ENCODE peak calls at places on chromosomes 2 and 18, in eight cellular contexts. One of them, this sample, is unnamed.

GRCh38 chr2:61090386-61090921 is 24.8 kb downstream of the SANBR start:
- DNase-seq in upper lobe of right lung: no peak
- DNase-seq in CD4-positive, alpha-beta T cell: no peak
- DNase-seq in neural progenitor cell: no peak
- DNase-seq in H9: no peak
- DNase-seq in HFFc6: peak
- DNase-seq in progenitor cell of endocrine pancreas: no peak
- DNase-seq in foreskin fibroblast: peak
- DNase-seq in this sample: no peak

GRCh38 chr2:222969491-222969890 is 82.5 kb upstream of the KCNE4 start:
- DNase-seq in HFFc6: peak
- DNase-seq in upper lobe of right lung: no peak
- DNase-seq in H9: no peak
- DNase-seq in progenitor cell of endocrine pancreas: no peak
- DNase-seq in neural progenitor cell: no peak
- DNase-seq in foreskin fibroblast: peak
- DNase-seq in CD4-positive, alpha-beta T cell: no peak
- DNase-seq in this sample: no peak

GRCh38 chr2:189116984-189117383 is 62.6 kb downstream of the COL5A2 start:
- DNase-seq in H9: no peak
- DNase-seq in CD4-positive, alpha-beta T cell: no peak
- DNase-seq in upper lobe of right lung: no peak
- DNase-seq in progenitor cell of endocrine pancreas: no peak
- DNase-seq in foreskin fibroblast: peak
- DNase-seq in neural progenitor cell: no peak
- DNase-seq in HFFc6: no peak
- DNase-seq in this sample: no peak

GRCh38 chr2:16665746-16666452 is at the start of gene CYRIA:
- DNase-seq in upper lobe of right lung: peak
- DNase-seq in CD4-positive, alpha-beta T cell: peak
- DNase-seq in HFFc6: no peak
- DNase-seq in foreskin fibroblast: peak
- DNase-seq in neural progenitor cell: peak
- DNase-seq in progenitor cell of endocrine pancreas: peak
- DNase-seq in H9: peak
- DNase-seq in this sample: no peak

GRCh38 chr18:26703170-26703933 is 155.0 kb upstream of the KCTD1 start:
- DNase-seq in HFFc6: no peak
- DNase-seq in foreskin fibroblast: no peak
- DNase-seq in H9: peak
- DNase-seq in progenitor cell of endocrine pancreas: no peak
- DNase-seq in upper lobe of right lung: no peak
- DNase-seq in CD4-positive, alpha-beta T cell: no peak
- DNase-seq in neural progenitor cell: no peak
- DNase-seq in this sample: no peak

GRCh38 chr2:176934131-176934530 is 278.5 kb upstream of the HNRNPA3 start:
- DNase-seq in H9: no peak
- DNase-seq in progenitor cell of endocrine pancreas: no peak
- DNase-seq in foreskin fibroblast: no peak
- DNase-seq in neural progenitor cell: no peak
- DNase-seq in CD4-positive, alpha-beta T cell: no peak
- DNase-seq in HFFc6: no peak
- DNase-seq in upper lobe of right lung: no peak
- DNase-seq in this sample: no peak

GRCh38 chr2:119158563-119159347 is at the start of gene C1QL2:
- DNase-seq in neural progenitor cell: peak
- DNase-seq in foreskin fibroblast: peak
- DNase-seq in progenitor cell of endocrine pancreas: peak
- DNase-seq in CD4-positive, alpha-beta T cell: no peak
- DNase-seq in HFFc6: no peak
- DNase-seq in H9: peak
- DNase-seq in upper lobe of right lung: no peak
- DNase-seq in this sample: no peak

GRCh38 chr2:184067502-184067901 is 530.8 kb upstream of the ZNF804A start:
- DNase-seq in upper lobe of right lung: no peak
- DNase-seq in HFFc6: no peak
- DNase-seq in CD4-positive, alpha-beta T cell: no peak
- DNase-seq in neural progenitor cell: peak
- DNase-seq in foreskin fibroblast: no peak
- DNase-seq in progenitor cell of endocrine pancreas: no peak
- DNase-seq in H9: no peak
- DNase-seq in this sample: no peak

GRCh38 chr18:7447629-7448028 is 119.5 kb upstream of the PTPRM start:
- DNase-seq in HFFc6: peak
- DNase-seq in neural progenitor cell: no peak
- DNase-seq in foreskin fibroblast: no peak
- DNase-seq in CD4-positive, alpha-beta T cell: no peak
- DNase-seq in H9: no peak
- DNase-seq in progenitor cell of endocrine pancreas: no peak
- DNase-seq in upper lobe of right lung: no peak
- DNase-seq in this sample: no peak

GRCh38 chr18:7457276-7457675 is 109.8 kb upstream of the PTPRM start:
- DNase-seq in foreskin fibroblast: no peak
- DNase-seq in HFFc6: no peak
- DNase-seq in H9: no peak
- DNase-seq in neural progenitor cell: no peak
- DNase-seq in upper lobe of right lung: no peak
- DNase-seq in progenitor cell of endocrine pancreas: no peak
- DNase-seq in CD4-positive, alpha-beta T cell: no peak
- DNase-seq in this sample: no peak

GRCh38 chr18:7454429-7454828 is 112.7 kb upstream of the PTPRM start:
- DNase-seq in H9: no peak
- DNase-seq in progenitor cell of endocrine pancreas: no peak
- DNase-seq in CD4-positive, alpha-beta T cell: no peak
- DNase-seq in HFFc6: no peak
- DNase-seq in neural progenitor cell: no peak
- DNase-seq in foreskin fibroblast: no peak
- DNase-seq in upper lobe of right lung: no peak
- DNase-seq in this sample: no peak

DNA sequence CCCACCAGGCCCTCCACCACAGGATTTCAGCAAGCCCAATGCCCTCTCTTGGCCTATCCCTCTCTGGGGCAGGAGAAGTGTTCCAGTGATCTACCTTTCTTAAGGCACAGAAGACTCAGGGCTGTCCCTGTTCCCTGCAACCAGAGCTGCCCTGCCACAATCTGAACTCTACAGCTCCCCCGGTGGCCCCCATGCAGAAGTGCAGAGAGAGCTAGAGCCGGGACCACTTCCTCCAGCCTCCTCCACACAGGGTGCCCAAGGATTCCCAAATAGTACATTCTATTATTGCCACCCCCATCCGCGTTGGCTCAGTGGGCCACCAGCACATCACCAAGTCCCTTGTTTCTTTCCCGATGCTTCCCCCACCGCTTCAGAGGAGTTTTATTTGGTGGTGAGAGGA is 114.8 kb upstream of the PTPRM start:
- DNase-seq in progenitor cell of endocrine pancreas: no peak
- DNase-seq in CD4-positive, alpha-beta T cell: no peak
- DNase-seq in upper lobe of right lung: no peak
- DNase-seq in neural progenitor cell: peak
- DNase-seq in foreskin fibroblast: peak
- DNase-seq in HFFc6: peak
- DNase-seq in H9: peak
- DNase-seq in this sample: peak
- TF ChIP-seq CTCF in progenitor cell of endocrine pancreas: peak
- TF ChIP-seq CTCF in CD4-positive, alpha-beta T cell: no peak
- TF ChIP-seq CTCF in upper lobe of right lung: peak
- TF ChIP-seq CTCF in neural progenitor cell: peak
- TF ChIP-seq CTCF in foreskin fibroblast: peak
- TF ChIP-seq CTCF in HFFc6: peak
- TF ChIP-seq CTCF in H9: peak
- TF ChIP-seq CTCF in this sample: peak

GRCh38 chr2:120879401-120880295 is 144.0 kb downstream of the GLI2 start:
- DNase-seq in upper lobe of right lung: no peak
- DNase-seq in CD4-positive, alpha-beta T cell: no peak
- DNase-seq in foreskin fibroblast: no peak
- DNase-seq in progenitor cell of endocrine pancreas: no peak
- DNase-seq in neural progenitor cell: peak
- DNase-seq in H9: no peak
- DNase-seq in HFFc6: no peak
- DNase-seq in this sample: no peak
- TF ChIP-seq CTCF in upper lobe of right lung: no peak
- TF ChIP-seq CTCF in CD4-positive, alpha-beta T cell: no peak
- TF ChIP-seq CTCF in foreskin fibroblast: no peak
- TF ChIP-seq CTCF in progenitor cell of endocrine pancreas: no peak
- TF ChIP-seq CTCF in neural progenitor cell: peak
- TF ChIP-seq CTCF in H9: no peak
- TF ChIP-seq CTCF in HFFc6: no peak
- TF ChIP-seq CTCF in this sample: no peak

DNA sequence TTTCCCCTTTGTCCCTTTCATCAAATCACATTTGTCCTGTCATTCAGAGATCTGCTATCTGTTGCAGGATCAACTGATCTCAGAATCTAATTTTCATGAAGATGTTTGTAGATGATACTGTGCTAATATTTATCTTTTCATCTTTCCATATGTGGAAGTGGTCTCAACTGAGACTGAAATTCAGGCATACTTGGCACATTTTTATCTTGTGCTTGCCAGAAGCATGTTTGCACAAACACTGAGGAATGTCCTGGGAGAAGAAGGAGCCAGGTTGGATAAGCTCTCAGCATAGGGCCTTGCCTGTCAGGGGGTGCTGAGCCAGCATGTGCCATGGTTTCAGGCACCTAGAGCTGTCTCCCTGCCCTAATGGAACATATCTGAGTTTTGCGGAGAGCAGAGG is 24.5 kb upstream of the MMADHC start:
- DNase-seq in H9: no peak
- DNase-seq in CD4-positive, alpha-beta T cell: no peak
- DNase-seq in neural progenitor cell: no peak
- DNase-seq in HFFc6: no peak
- DNase-seq in progenitor cell of endocrine pancreas: no peak
- DNase-seq in foreskin fibroblast: peak
- DNase-seq in upper lobe of right lung: no peak
- DNase-seq in this sample: no peak
- TF ChIP-seq CTCF in H9: no peak
- TF ChIP-seq CTCF in CD4-positive, alpha-beta T cell: no peak
- TF ChIP-seq CTCF in neural progenitor cell: no peak
- TF ChIP-seq CTCF in HFFc6: no peak
- TF ChIP-seq CTCF in progenitor cell of endocrine pancreas: no peak
- TF ChIP-seq CTCF in foreskin fibroblast: no peak
- TF ChIP-seq CTCF in upper lobe of right lung: no peak
- TF ChIP-seq CTCF in this sample: no peak

GRCh38 chr2:240225660-240226475 is 85.4 kb upstream of the OTOS start:
- DNase-seq in CD4-positive, alpha-beta T cell: no peak
- DNase-seq in foreskin fibroblast: no peak
- DNase-seq in neural progenitor cell: no peak
- DNase-seq in HFFc6: no peak
- DNase-seq in progenitor cell of endocrine pancreas: peak
- DNase-seq in H9: no peak
- DNase-seq in upper lobe of right lung: no peak
- DNase-seq in this sample: no peak
- TF ChIP-seq CTCF in CD4-positive, alpha-beta T cell: no peak
- TF ChIP-seq CTCF in foreskin fibroblast: no peak
- TF ChIP-seq CTCF in neural progenitor cell: peak
- TF ChIP-seq CTCF in HFFc6: no peak
- TF ChIP-seq CTCF in progenitor cell of endocrine pancreas: no peak
- TF ChIP-seq CTCF in H9: peak
- TF ChIP-seq CTCF in upper lobe of right lung: no peak
- TF ChIP-seq CTCF in this sample: peak

DNA sequence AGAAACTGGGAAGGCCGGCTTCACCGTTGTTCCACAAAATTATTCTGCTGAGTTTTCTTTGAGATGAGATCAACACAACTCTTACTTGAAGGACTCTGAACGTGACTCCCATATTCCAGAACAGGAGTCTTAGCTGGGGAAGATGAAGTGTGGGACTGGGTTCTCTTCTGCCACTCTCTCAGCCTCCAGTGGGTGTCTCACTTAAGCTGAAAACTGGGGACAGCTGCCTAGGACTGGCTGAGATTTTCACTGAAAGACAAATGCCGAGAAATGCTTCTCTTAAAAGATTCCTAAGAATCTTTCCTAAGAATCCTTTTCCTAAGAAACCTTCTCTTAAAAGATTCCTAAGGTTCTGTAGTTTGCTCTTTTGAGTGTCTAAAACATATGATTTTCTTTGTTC is 156.6 kb upstream of the LHCGR start:
- DNase-seq in upper lobe of right lung: no peak
- DNase-seq in foreskin fibroblast: no peak
- DNase-seq in CD4-positive, alpha-beta T cell: no peak
- DNase-seq in progenitor cell of endocrine pancreas: no peak
- DNase-seq in HFFc6: no peak
- DNase-seq in H9: no peak
- DNase-seq in neural progenitor cell: peak
- DNase-seq in this sample: no peak
- TF ChIP-seq CTCF in upper lobe of right lung: no peak
- TF ChIP-seq CTCF in foreskin fibroblast: no peak
- TF ChIP-seq CTCF in CD4-positive, alpha-beta T cell: no peak
- TF ChIP-seq CTCF in progenitor cell of endocrine pancreas: peak
- TF ChIP-seq CTCF in HFFc6: no peak
- TF ChIP-seq CTCF in H9: peak
- TF ChIP-seq CTCF in neural progenitor cell: peak
- TF ChIP-seq CTCF in this sample: peak

DNA sequence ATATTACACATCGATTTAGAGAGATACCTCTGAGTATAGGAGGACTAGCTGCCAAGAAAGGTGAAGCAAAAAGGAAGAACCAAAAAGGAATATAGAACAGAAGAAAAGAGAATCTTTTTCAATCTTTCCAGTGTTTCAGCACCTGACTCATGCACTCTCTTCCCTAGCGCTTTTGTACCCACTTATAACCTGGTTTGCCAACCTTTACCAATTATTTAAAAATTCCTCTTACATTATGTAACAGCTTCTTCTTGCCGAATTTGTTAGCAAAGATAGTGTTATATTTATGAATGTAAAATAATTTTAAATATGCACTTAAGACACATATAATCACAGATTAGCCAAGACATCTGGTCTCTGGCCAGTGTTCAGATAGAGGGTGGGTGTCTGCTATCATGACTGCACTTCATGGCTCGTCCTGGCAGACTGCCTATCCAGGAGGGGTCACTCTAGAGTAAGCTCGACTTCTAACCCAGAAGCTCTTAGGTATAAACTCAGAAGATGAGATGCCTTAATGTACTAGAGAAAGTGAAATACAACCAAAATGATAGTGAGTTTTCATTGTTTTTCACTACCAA is 122.9 kb downstream of the ATAD2B start:
- DNase-seq in progenitor cell of endocrine pancreas: no peak
- DNase-seq in foreskin fibroblast: peak
- DNase-seq in H9: peak
- DNase-seq in neural progenitor cell: peak
- DNase-seq in upper lobe of right lung: peak
- DNase-seq in CD4-positive, alpha-beta T cell: no peak
- DNase-seq in HFFc6: peak
- DNase-seq in this sample: no peak
- TF ChIP-seq CTCF in progenitor cell of endocrine pancreas: peak
- TF ChIP-seq CTCF in foreskin fibroblast: no peak
- TF ChIP-seq CTCF in H9: peak
- TF ChIP-seq CTCF in neural progenitor cell: peak
- TF ChIP-seq CTCF in upper lobe of right lung: peak
- TF ChIP-seq CTCF in CD4-positive, alpha-beta T cell: no peak
- TF ChIP-seq CTCF in HFFc6: peak
- TF ChIP-seq CTCF in this sample: peak

This sample was measured in D721Med.